ENCODE peak calls at places on chromosome 11, in four cellular contexts. One of them, this sample, is unnamed.

GRCh38 chr11:43894546-43894945 is 13.9 kb downstream of the ALKBH3 start:
- DNase-seq in ACHN: no peak
- DNase-seq in lung: no peak
- DNase-seq in stimulated activated CD4-positive, alpha-beta T cell treated with anti-CD3 and anti-CD28 coated beads, Interleukin-4, amount 100 ng/mL, for 4 hours: no peak
- DNase-seq in this sample: no peak

GRCh38 chr11:44191322-44192014 is 96.0 kb downstream of the EXT2 start:
- DNase-seq in ACHN: no peak
- DNase-seq in lung: no peak
- DNase-seq in stimulated activated CD4-positive, alpha-beta T cell treated with anti-CD3 and anti-CD28 coated beads, Interleukin-4, amount 100 ng/mL, for 4 hours: no peak
- DNase-seq in this sample: no peak

GRCh38 chr11:6468712-6469495 is 4.8 kb downstream of the TRIM3 start:
- DNase-seq in ACHN: peak
- DNase-seq in lung: peak
- DNase-seq in stimulated activated CD4-positive, alpha-beta T cell treated with anti-CD3 and anti-CD28 coated beads, Interleukin-4, amount 100 ng/mL, for 4 hours: no peak
- DNase-seq in this sample: peak

GRCh38 chr11:134554106-134554505 is 142.1 kb upstream of the B3GAT1 start:
- DNase-seq in ACHN: no peak
- DNase-seq in lung: peak
- DNase-seq in stimulated activated CD4-positive, alpha-beta T cell treated with anti-CD3 and anti-CD28 coated beads, Interleukin-4, amount 100 ng/mL, for 4 hours: no peak
- DNase-seq in this sample: no peak

GRCh38 chr11:21965221-21965620 is 227.7 kb upstream of the ANO5 start:
- DNase-seq in ACHN: no peak
- DNase-seq in lung: no peak
- DNase-seq in stimulated activated CD4-positive, alpha-beta T cell treated with anti-CD3 and anti-CD28 coated beads, Interleukin-4, amount 100 ng/mL, for 4 hours: no peak
- DNase-seq in this sample: no peak

GRCh38 chr11:128492461-128492860 is 94.9 kb downstream of the ETS1 start:
- DNase-seq in ACHN: no peak
- DNase-seq in lung: no peak
- DNase-seq in stimulated activated CD4-positive, alpha-beta T cell treated with anti-CD3 and anti-CD28 coated beads, Interleukin-4, amount 100 ng/mL, for 4 hours: no peak
- DNase-seq in this sample: peak

GRCh38 chr11:17343907-17344306 is 7.7 kb upstream of the NCR3LG1 start:
- DNase-seq in ACHN: peak
- DNase-seq in lung: no peak
- DNase-seq in stimulated activated CD4-positive, alpha-beta T cell treated with anti-CD3 and anti-CD28 coated beads, Interleukin-4, amount 100 ng/mL, for 4 hours: peak
- DNase-seq in this sample: peak

GRCh38 chr11:117199061-117199915 is at the start of gene TAGLN:
- DNase-seq in ACHN: peak
- DNase-seq in lung: peak
- DNase-seq in stimulated activated CD4-positive, alpha-beta T cell treated with anti-CD3 and anti-CD28 coated beads, Interleukin-4, amount 100 ng/mL, for 4 hours: no peak
- DNase-seq in this sample: peak

GRCh38 chr11:13098067-13098466 is 89.0 kb downstream of the RASSF10 start:
- DNase-seq in ACHN: no peak
- DNase-seq in lung: no peak
- DNase-seq in stimulated activated CD4-positive, alpha-beta T cell treated with anti-CD3 and anti-CD28 coated beads, Interleukin-4, amount 100 ng/mL, for 4 hours: no peak
- DNase-seq in this sample: no peak

GRCh38 chr11:68584097-68584496 is 100.2 kb upstream of the GAL start:
- DNase-seq in ACHN: peak
- DNase-seq in lung: peak
- DNase-seq in stimulated activated CD4-positive, alpha-beta T cell treated with anti-CD3 and anti-CD28 coated beads, Interleukin-4, amount 100 ng/mL, for 4 hours: peak
- DNase-seq in this sample: peak

GRCh38 chr11:2860636-2861035 is 24.9 kb downstream of the CDKN1C start:
- DNase-seq in ACHN: peak
- DNase-seq in lung: no peak
- DNase-seq in stimulated activated CD4-positive, alpha-beta T cell treated with anti-CD3 and anti-CD28 coated beads, Interleukin-4, amount 100 ng/mL, for 4 hours: no peak
- DNase-seq in this sample: peak

GRCh38 chr11:113831314-113831713 is 44.1 kb downstream of the USP28 start:
- DNase-seq in ACHN: no peak
- DNase-seq in lung: no peak
- DNase-seq in stimulated activated CD4-positive, alpha-beta T cell treated with anti-CD3 and anti-CD28 coated beads, Interleukin-4, amount 100 ng/mL, for 4 hours: no peak
- DNase-seq in this sample: no peak

GRCh38 chr11:60265373-60266214 is 14.9 kb upstream of the MS4A4A start:
- DNase-seq in ACHN: peak
- DNase-seq in lung: no peak
- DNase-seq in stimulated activated CD4-positive, alpha-beta T cell treated with anti-CD3 and anti-CD28 coated beads, Interleukin-4, amount 100 ng/mL, for 4 hours: no peak
- DNase-seq in this sample: peak

GRCh38 chr11:114412946-114413345 is 12.5 kb downstream of the RBM7 start:
- DNase-seq in ACHN: no peak
- DNase-seq in lung: no peak
- DNase-seq in stimulated activated CD4-positive, alpha-beta T cell treated with anti-CD3 and anti-CD28 coated beads, Interleukin-4, amount 100 ng/mL, for 4 hours: no peak
- DNase-seq in this sample: no peak

GRCh38 chr11:68659158-68659921 is 25.0 kb upstream of the GAL start:
- DNase-seq in ACHN: no peak
- DNase-seq in lung: peak
- DNase-seq in stimulated activated CD4-positive, alpha-beta T cell treated with anti-CD3 and anti-CD28 coated beads, Interleukin-4, amount 100 ng/mL, for 4 hours: no peak
- DNase-seq in this sample: peak

GRCh38 chr11:107385361-107385982 is 72.2 kb downstream of the CWF19L2 start:
- DNase-seq in ACHN: no peak
- DNase-seq in lung: no peak
- DNase-seq in stimulated activated CD4-positive, alpha-beta T cell treated with anti-CD3 and anti-CD28 coated beads, Interleukin-4, amount 100 ng/mL, for 4 hours: no peak
- DNase-seq in this sample: peak

GRCh38 chr11:31813961-31814868 is 3.1 kb upstream of the PAX6 start:
- DNase-seq in ACHN: peak
- DNase-seq in lung: no peak
- DNase-seq in stimulated activated CD4-positive, alpha-beta T cell treated with anti-CD3 and anti-CD28 coated beads, Interleukin-4, amount 100 ng/mL, for 4 hours: no peak
- DNase-seq in this sample: no peak

GRCh38 chr11:71395774-71396173 is 52.4 kb downstream of the DHCR7 start:
- DNase-seq in ACHN: no peak
- DNase-seq in lung: no peak
- DNase-seq in stimulated activated CD4-positive, alpha-beta T cell treated with anti-CD3 and anti-CD28 coated beads, Interleukin-4, amount 100 ng/mL, for 4 hours: no peak
- DNase-seq in this sample: no peak

GRCh38 chr11:58530236-58530635 is 22.3 kb upstream of the OR5B21 start:
- DNase-seq in ACHN: no peak
- DNase-seq in lung: no peak
- DNase-seq in stimulated activated CD4-positive, alpha-beta T cell treated with anti-CD3 and anti-CD28 coated beads, Interleukin-4, amount 100 ng/mL, for 4 hours: no peak
- DNase-seq in this sample: no peak

GRCh38 chr11:92728628-92729027 is 240.8 kb upstream of the MTNR1B start:
- DNase-seq in ACHN: no peak
- DNase-seq in lung: no peak
- DNase-seq in stimulated activated CD4-positive, alpha-beta T cell treated with anti-CD3 and anti-CD28 coated beads, Interleukin-4, amount 100 ng/mL, for 4 hours: no peak
- DNase-seq in this sample: no peak

GRCh38 chr11:619625-620050 is 3.9 kb upstream of the IRF7 start:
- DNase-seq in ACHN: no peak
- DNase-seq in lung: no peak
- DNase-seq in stimulated activated CD4-positive, alpha-beta T cell treated with anti-CD3 and anti-CD28 coated beads, Interleukin-4, amount 100 ng/mL, for 4 hours: no peak
- DNase-seq in this sample: no peak

GRCh38 chr11:12606597-12606996 is 67.6 kb upstream of the TEAD1 start:
- DNase-seq in ACHN: peak
- DNase-seq in lung: no peak
- DNase-seq in stimulated activated CD4-positive, alpha-beta T cell treated with anti-CD3 and anti-CD28 coated beads, Interleukin-4, amount 100 ng/mL, for 4 hours: no peak
- DNase-seq in this sample: peak

GRCh38 chr11:2208691-2209369 is 37.2 kb upstream of the TH start:
- DNase-seq in ACHN: peak
- DNase-seq in lung: no peak
- DNase-seq in stimulated activated CD4-positive, alpha-beta T cell treated with anti-CD3 and anti-CD28 coated beads, Interleukin-4, amount 100 ng/mL, for 4 hours: peak
- DNase-seq in this sample: no peak

GRCh38 chr11:114135737-114136151 is 76.2 kb downstream of the ZBTB16 start:
- DNase-seq in ACHN: no peak
- DNase-seq in lung: no peak
- DNase-seq in stimulated activated CD4-positive, alpha-beta T cell treated with anti-CD3 and anti-CD28 coated beads, Interleukin-4, amount 100 ng/mL, for 4 hours: no peak
- DNase-seq in this sample: peak

GRCh38 chr11:19816040-19816439 is 103.4 kb downstream of the NAV2 start:
- DNase-seq in ACHN: no peak
- DNase-seq in lung: no peak
- DNase-seq in stimulated activated CD4-positive, alpha-beta T cell treated with anti-CD3 and anti-CD28 coated beads, Interleukin-4, amount 100 ng/mL, for 4 hours: no peak
- DNase-seq in this sample: no peak

GRCh38 chr11:70695086-70695960 is 297.0 kb downstream of the CTTN start:
- DNase-seq in ACHN: no peak
- DNase-seq in lung: no peak
- DNase-seq in stimulated activated CD4-positive, alpha-beta T cell treated with anti-CD3 and anti-CD28 coated beads, Interleukin-4, amount 100 ng/mL, for 4 hours: no peak
- DNase-seq in this sample: no peak

GRCh38 chr11:13896175-13896989 is 66.1 kb upstream of the SPON1 start:
- DNase-seq in ACHN: peak
- DNase-seq in lung: peak
- DNase-seq in stimulated activated CD4-positive, alpha-beta T cell treated with anti-CD3 and anti-CD28 coated beads, Interleukin-4, amount 100 ng/mL, for 4 hours: no peak
- DNase-seq in this sample: no peak